ENCODE peak calls at places on chromosome 18, in six cellular contexts. J is adipocyte; F is activated CD8-positive, alpha-beta T cell treated with anti-CD3 and anti-CD28 coated beads for 36 hours; N is activated CD4-positive, alpha-beta T cell treated with anti-CD3 and anti-CD28 coated beads, Interleukin-2, amount 50 U/mL, for 4 hours; P is GDM1; C is NCI-H1105. K is an unnamed sample.

GRCh38 chr18:54127759-54128378 is 96.6 kb downstream of the MBD2 start:
- DNase-seq in J (peak), F (peak), N (no peak), P (peak), C (peak), K (peak)

GRCh38 chr18:55018602-55019001 is 59.3 kb upstream of the CCDC68 start:
- DNase-seq in J (peak), F (no peak), N (no peak), P (no peak), C (no peak), K (peak)

GRCh38 chr18:71784777-71785176 is 759.4 kb downstream of the CBLN2 start:
- DNase-seq in J (no peak), F (peak), N (no peak), P (no peak), C (no peak), K (peak)

GRCh38 chr18:79597176-79598045 is 82.2 kb upstream of the CTDP1 start:
- DNase-seq in J (no peak), F (no peak), N (no peak), P (no peak), C (no peak), K (no peak)

GRCh38 chr18:78738076-78738690 is 241.4 kb upstream of the SALL3 start:
- DNase-seq in J (no peak), F (no peak), N (no peak), P (no peak), C (no peak), K (no peak)

GRCh38 chr18:67636597-67637385 is 120.3 kb upstream of the DSEL start:
- DNase-seq in J (no peak), F (no peak), N (no peak), P (no peak), C (no peak), K (no peak)

GRCh38 chr18:75408554-75409506 is 18.7 kb downstream of the SMIM21 start:
- DNase-seq in J (peak), F (peak), N (no peak), P (no peak), C (no peak), K (peak)

GRCh38 chr18:75422341-75422910 is 5.1 kb downstream of the SMIM21 start:
- DNase-seq in J (peak), F (no peak), N (no peak), P (no peak), C (no peak), K (peak)

GRCh38 chr18:67385455-67385854 is 131.1 kb downstream of the DSEL start:
- DNase-seq in J (no peak), F (no peak), N (no peak), P (no peak), C (no peak), K (peak)

GRCh38 chr18:44582432-44582831 is 98.3 kb upstream of the SETBP1 start:
- DNase-seq in J (peak), F (no peak), N (no peak), P (no peak), C (no peak), K (no peak)

GRCh38 chr18:32612651-32613050 is 142.0 kb upstream of the GAREM1 start:
- DNase-seq in J (no peak), F (no peak), N (no peak), P (no peak), C (peak), K (no peak)

GRCh38 chr18:24559474-24560018 is 99.1 kb downstream of the HRH4 start:
- DNase-seq in J (no peak), F (no peak), N (no peak), P (no peak), C (no peak), K (no peak)

GRCh38 chr18:69898241-69898861 is 49.3 kb downstream of the CD226 start:
- DNase-seq in J (no peak), F (peak), N (no peak), P (peak), C (no peak), K (no peak)

GRCh38 chr18:75247601-75248421 is 37.2 kb downstream of the TSHZ1 start:
- DNase-seq in J (peak), F (peak), N (no peak), P (no peak), C (no peak), K (peak)

GRCh38 chr18:7657050-7657449 is 89.9 kb downstream of the PTPRM start:
- DNase-seq in J (no peak), F (no peak), N (no peak), P (no peak), C (no peak), K (no peak)

GRCh38 chr18:515838-516237 is 15.3 kb upstream of the COLEC12 start:
- DNase-seq in J (no peak), F (no peak), N (no peak), P (no peak), C (no peak), K (no peak)

GRCh38 chr18:45874501-45875184 is 49.2 kb downstream of the SIGLEC15 start:
- DNase-seq in J (no peak), F (peak), N (peak), P (no peak), C (no peak), K (peak)

K was measured in fibroblast of mammary gland.